ENCODE peak calls at places on chromosomes 13 and 19, in ten cellular contexts. One of them, this sample, is unnamed.

GRCh38 chr19:2619076-2619475 is 83.4 kb downstream of the GNG7 start:
- DNase-seq in nucleus accumbens: no peak
- DNase-seq in NCI-H2081: no peak
- DNase-seq in LHCN-M2: peak; percentile 54
- DNase-seq in omental fat pad: no peak
- DNase-seq in CD8-positive, alpha-beta T cell: no peak
- DNase-seq in astrocyte of the spinal cord: no peak
- DNase-seq in type B pancreatic cell: no peak
- DNase-seq in GM10248: no peak
- DNase-seq in MV-4-11: no peak
- DNase-seq in this sample: no peak

GRCh38 chr19:18013621-18014111 is 5.7 kb downstream of the ARRDC2 start:
- DNase-seq in astrocyte of the spinal cord: no peak
- DNase-seq in nucleus accumbens: no peak
- DNase-seq in MV-4-11: no peak
- DNase-seq in omental fat pad: no peak
- DNase-seq in CD8-positive, alpha-beta T cell: no peak
- DNase-seq in GM10248: no peak
- DNase-seq in LHCN-M2: no peak
- DNase-seq in NCI-H2081: no peak
- DNase-seq in type B pancreatic cell: no peak
- DNase-seq in this sample: no peak

GRCh38 chr19:48415395-48415794 is 21.9 kb downstream of the GRIN2D start:
- DNase-seq in CD8-positive, alpha-beta T cell: peak; percentile 70
- DNase-seq in omental fat pad: peak; percentile 69
- DNase-seq in LHCN-M2: peak; percentile 60
- DNase-seq in GM10248: peak; percentile 80
- DNase-seq in nucleus accumbens: no peak
- DNase-seq in MV-4-11: peak; percentile 66
- DNase-seq in NCI-H2081: peak; percentile 52
- DNase-seq in type B pancreatic cell: no peak
- DNase-seq in astrocyte of the spinal cord: peak; percentile 64
- DNase-seq in this sample: no peak

GRCh38 chr13:33639158-33639557 is 178.8 kb upstream of the RFC3 start:
- DNase-seq in GM10248: no peak
- DNase-seq in nucleus accumbens: no peak
- DNase-seq in LHCN-M2: peak; percentile 72
- DNase-seq in NCI-H2081: no peak
- DNase-seq in MV-4-11: peak; percentile 41
- DNase-seq in astrocyte of the spinal cord: no peak
- DNase-seq in CD8-positive, alpha-beta T cell: no peak
- DNase-seq in omental fat pad: no peak
- DNase-seq in type B pancreatic cell: no peak
- DNase-seq in this sample: no peak

GRCh38 chr19:51749979-51750378 is 1.7 kb downstream of the FPR1 start:
- DNase-seq in LHCN-M2: peak; percentile 96
- DNase-seq in NCI-H2081: no peak
- DNase-seq in CD8-positive, alpha-beta T cell: no peak
- DNase-seq in type B pancreatic cell: no peak
- DNase-seq in MV-4-11: peak; percentile 81
- DNase-seq in GM10248: no peak
- DNase-seq in omental fat pad: no peak
- DNase-seq in nucleus accumbens: no peak
- DNase-seq in astrocyte of the spinal cord: no peak
- DNase-seq in this sample: no peak

GRCh38 chr13:51066091-51066831 is 44.8 kb downstream of the C13orf42 start:
- DNase-seq in MV-4-11: no peak
- DNase-seq in omental fat pad: no peak
- DNase-seq in type B pancreatic cell: no peak
- DNase-seq in GM10248: no peak
- DNase-seq in NCI-H2081: no peak
- DNase-seq in astrocyte of the spinal cord: peak; percentile 56
- DNase-seq in nucleus accumbens: no peak
- DNase-seq in CD8-positive, alpha-beta T cell: no peak
- DNase-seq in LHCN-M2: no peak
- DNase-seq in this sample: no peak

GRCh38 chr13:51894239-51894638 is 32.5 kb downstream of the CCDC70 start:
- DNase-seq in astrocyte of the spinal cord: no peak
- DNase-seq in GM10248: no peak
- DNase-seq in LHCN-M2: peak; percentile 29
- DNase-seq in type B pancreatic cell: peak; percentile 6
- DNase-seq in nucleus accumbens: no peak
- DNase-seq in omental fat pad: no peak
- DNase-seq in CD8-positive, alpha-beta T cell: no peak
- DNase-seq in MV-4-11: no peak
- DNase-seq in NCI-H2081: no peak
- DNase-seq in this sample: no peak

GRCh38 chr19:57096640-57097361 is 23.0 kb upstream of the USP29 start:
- DNase-seq in type B pancreatic cell: no peak
- DNase-seq in GM10248: no peak
- DNase-seq in nucleus accumbens: no peak
- DNase-seq in NCI-H2081: no peak
- DNase-seq in astrocyte of the spinal cord: no peak
- DNase-seq in MV-4-11: no peak
- DNase-seq in CD8-positive, alpha-beta T cell: no peak
- DNase-seq in omental fat pad: no peak
- DNase-seq in LHCN-M2: no peak
- DNase-seq in this sample: no peak

GRCh38 chr13:38980628-38981078 is 10.0 kb downstream of the STOML3 start:
- DNase-seq in omental fat pad: no peak
- DNase-seq in MV-4-11: no peak
- DNase-seq in astrocyte of the spinal cord: no peak
- DNase-seq in nucleus accumbens: no peak
- DNase-seq in NCI-H2081: peak; percentile 42
- DNase-seq in LHCN-M2: no peak
- DNase-seq in type B pancreatic cell: no peak
- DNase-seq in CD8-positive, alpha-beta T cell: no peak
- DNase-seq in GM10248: no peak
- DNase-seq in this sample: no peak

GRCh38 chr13:30866692-30867669 is 39.1 kb upstream of the MEDAG start:
- DNase-seq in NCI-H2081: no peak
- DNase-seq in nucleus accumbens: no peak
- DNase-seq in astrocyte of the spinal cord: no peak
- DNase-seq in type B pancreatic cell: no peak
- DNase-seq in omental fat pad: no peak
- DNase-seq in GM10248: no peak
- DNase-seq in CD8-positive, alpha-beta T cell: no peak
- DNase-seq in MV-4-11: no peak
- DNase-seq in LHCN-M2: peak; percentile 77
- DNase-seq in this sample: no peak

GRCh38 chr19:16627194-16627927 is 643 bp downstream of the MED26 start:
- DNase-seq in nucleus accumbens: no peak
- DNase-seq in astrocyte of the spinal cord: no peak
- DNase-seq in type B pancreatic cell: peak; percentile 73
- DNase-seq in omental fat pad: no peak
- DNase-seq in CD8-positive, alpha-beta T cell: peak; percentile 24
- DNase-seq in GM10248: no peak
- DNase-seq in LHCN-M2: no peak
- DNase-seq in NCI-H2081: no peak
- DNase-seq in MV-4-11: no peak
- DNase-seq in this sample: no peak

GRCh38 chr13:73667756-73668155 is 466.4 kb downstream of the KLF12 start:
- DNase-seq in omental fat pad: no peak
- DNase-seq in GM10248: no peak
- DNase-seq in LHCN-M2: no peak
- DNase-seq in nucleus accumbens: no peak
- DNase-seq in CD8-positive, alpha-beta T cell: no peak
- DNase-seq in astrocyte of the spinal cord: no peak
- DNase-seq in type B pancreatic cell: no peak
- DNase-seq in MV-4-11: no peak
- DNase-seq in NCI-H2081: no peak
- DNase-seq in this sample: no peak

GRCh38 chr13:87661471-87661870 is 9.7 kb upstream of the SLITRK5 start:
- DNase-seq in NCI-H2081: no peak
- DNase-seq in nucleus accumbens: no peak
- DNase-seq in GM10248: no peak
- DNase-seq in astrocyte of the spinal cord: peak; percentile 91
- DNase-seq in LHCN-M2: peak; percentile 39
- DNase-seq in CD8-positive, alpha-beta T cell: no peak
- DNase-seq in type B pancreatic cell: no peak
- DNase-seq in MV-4-11: no peak
- DNase-seq in omental fat pad: no peak
- DNase-seq in this sample: no peak

GRCh38 chr19:15396436-15396835 is 16.8 kb upstream of the AKAP8 start:
- DNase-seq in CD8-positive, alpha-beta T cell: no peak
- DNase-seq in MV-4-11: no peak
- DNase-seq in omental fat pad: no peak
- DNase-seq in LHCN-M2: no peak
- DNase-seq in type B pancreatic cell: no peak
- DNase-seq in GM10248: peak; percentile 14
- DNase-seq in nucleus accumbens: no peak
- DNase-seq in astrocyte of the spinal cord: no peak
- DNase-seq in NCI-H2081: no peak
- DNase-seq in this sample: no peak

GRCh38 chr19:32287811-32288227 is 57.6 kb upstream of the ZNF507 start:
- DNase-seq in nucleus accumbens: no peak
- DNase-seq in NCI-H2081: no peak
- DNase-seq in LHCN-M2: peak; percentile 75
- DNase-seq in GM10248: no peak
- DNase-seq in type B pancreatic cell: no peak
- DNase-seq in MV-4-11: peak; percentile 77
- DNase-seq in CD8-positive, alpha-beta T cell: no peak
- DNase-seq in omental fat pad: peak; percentile 51
- DNase-seq in astrocyte of the spinal cord: peak; percentile 37
- DNase-seq in this sample: no peak

GRCh38 chr19:37654525-37654832 is 786 bp downstream of the ZFP30 start:
- DNase-seq in nucleus accumbens: no peak
- DNase-seq in MV-4-11: no peak
- DNase-seq in NCI-H2081: no peak
- DNase-seq in CD8-positive, alpha-beta T cell: no peak
- DNase-seq in astrocyte of the spinal cord: peak; percentile 36
- DNase-seq in GM10248: no peak
- DNase-seq in LHCN-M2: no peak
- DNase-seq in type B pancreatic cell: no peak
- DNase-seq in omental fat pad: no peak
- DNase-seq in this sample: no peak

GRCh38 chr13:71828564-71828963 is 38.4 kb downstream of the DACH1 start:
- DNase-seq in GM10248: no peak
- DNase-seq in LHCN-M2: no peak
- DNase-seq in MV-4-11: no peak
- DNase-seq in nucleus accumbens: no peak
- DNase-seq in omental fat pad: no peak
- DNase-seq in type B pancreatic cell: no peak
- DNase-seq in astrocyte of the spinal cord: no peak
- DNase-seq in NCI-H2081: no peak
- DNase-seq in CD8-positive, alpha-beta T cell: no peak
- DNase-seq in this sample: no peak

GRCh38 chr13:104854698-104855097 is 1680.8 kb downstream of the EFNB2 start:
- DNase-seq in nucleus accumbens: no peak
- DNase-seq in GM10248: no peak
- DNase-seq in LHCN-M2: no peak
- DNase-seq in NCI-H2081: no peak
- DNase-seq in MV-4-11: no peak
- DNase-seq in omental fat pad: no peak
- DNase-seq in type B pancreatic cell: no peak
- DNase-seq in CD8-positive, alpha-beta T cell: no peak
- DNase-seq in astrocyte of the spinal cord: no peak
- DNase-seq in this sample: no peak

GRCh38 chr19:17229890-17230289 is 3.9 kb downstream of the OCEL1 start:
- DNase-seq in MV-4-11: no peak
- DNase-seq in nucleus accumbens: no peak
- DNase-seq in GM10248: no peak
- DNase-seq in astrocyte of the spinal cord: no peak
- DNase-seq in omental fat pad: no peak
- DNase-seq in LHCN-M2: no peak
- DNase-seq in CD8-positive, alpha-beta T cell: no peak
- DNase-seq in NCI-H2081: no peak
- DNase-seq in type B pancreatic cell: no peak
- DNase-seq in this sample: no peak

GRCh38 chr13:22110368-22110767 is 439.5 kb downstream of the FGF9 start:
- DNase-seq in LHCN-M2: no peak
- DNase-seq in nucleus accumbens: no peak
- DNase-seq in GM10248: no peak
- DNase-seq in CD8-positive, alpha-beta T cell: no peak
- DNase-seq in omental fat pad: no peak
- DNase-seq in astrocyte of the spinal cord: no peak
- DNase-seq in MV-4-11: no peak
- DNase-seq in type B pancreatic cell: no peak
- DNase-seq in NCI-H2081: no peak
- DNase-seq in this sample: no peak

GRCh38 chr19:41541990-41542584 is 33.9 kb upstream of the CEACAM21 start:
- DNase-seq in type B pancreatic cell: no peak
- DNase-seq in CD8-positive, alpha-beta T cell: peak; percentile 83
- DNase-seq in MV-4-11: peak; percentile 69
- DNase-seq in nucleus accumbens: no peak
- DNase-seq in astrocyte of the spinal cord: peak; percentile 6
- DNase-seq in NCI-H2081: no peak
- DNase-seq in LHCN-M2: peak; percentile 18
- DNase-seq in GM10248: no peak
- DNase-seq in omental fat pad: peak; percentile 59
- DNase-seq in this sample: no peak

GRCh38 chr13:43799191-43799590 is 12.4 kb upstream of the ENOX1 start:
- DNase-seq in MV-4-11: no peak
- DNase-seq in nucleus accumbens: no peak
- DNase-seq in LHCN-M2: no peak
- DNase-seq in type B pancreatic cell: no peak
- DNase-seq in astrocyte of the spinal cord: no peak
- DNase-seq in omental fat pad: no peak
- DNase-seq in NCI-H2081: no peak
- DNase-seq in CD8-positive, alpha-beta T cell: no peak
- DNase-seq in GM10248: no peak
- DNase-seq in this sample: no peak

GRCh38 chr13:80742027-80742426 is 401.1 kb upstream of the SPRY2 start:
- DNase-seq in nucleus accumbens: no peak
- DNase-seq in GM10248: no peak
- DNase-seq in omental fat pad: no peak
- DNase-seq in LHCN-M2: peak; percentile 52
- DNase-seq in MV-4-11: peak; percentile 65
- DNase-seq in type B pancreatic cell: no peak
- DNase-seq in CD8-positive, alpha-beta T cell: no peak
- DNase-seq in NCI-H2081: no peak
- DNase-seq in astrocyte of the spinal cord: no peak
- DNase-seq in this sample: no peak

GRCh38 chr19:27962260-27962659 is 1250.7 kb downstream of the UQCRFS1 start:
- DNase-seq in NCI-H2081: no peak
- DNase-seq in omental fat pad: no peak
- DNase-seq in nucleus accumbens: no peak
- DNase-seq in LHCN-M2: no peak
- DNase-seq in MV-4-11: peak; percentile 60
- DNase-seq in astrocyte of the spinal cord: peak; percentile 20
- DNase-seq in GM10248: no peak
- DNase-seq in type B pancreatic cell: no peak
- DNase-seq in CD8-positive, alpha-beta T cell: no peak
- DNase-seq in this sample: no peak

This sample was measured in GM12878.